ENCODE peak calls at places on chromosomes 6 and 20, in eight cellular contexts. S is SJSA1; N is A549; B is CD8-positive, alpha-beta T cell; I is psoas muscle; X is cardiac muscle cell; A is breast epithelium; E is stomach. R is an unnamed sample.

GRCh38 chr6:21845018-21845417 is 251.5 kb downstream of the SOX4 start:
- DNase-seq in S (no peak), N (no peak), B (no peak), I (no peak), X (peak), A (no peak), E (no peak), R (no peak)

GRCh38 chr6:17656644-17657043 is 50.1 kb downstream of the NUP153 start:
- DNase-seq in S (no peak), N (no peak), B (no peak), I (no peak), X (peak), A (no peak), E (no peak), R (no peak)

GRCh38 chr20:50094522-50094921 is 18.4 kb downstream of the UBE2V1 start:
- DNase-seq in S (no peak), N (no peak), B (no peak), I (no peak), X (no peak), A (no peak), E (no peak), R (no peak)

GRCh38 chr6:120384671-120385070 is 949.6 kb downstream of the TBC1D32 start:
- DNase-seq in S (no peak), N (no peak), B (no peak), I (no peak), X (peak), A (no peak), E (no peak), R (no peak)

GRCh38 chr6:125749864-125750691 is 646 bp downstream of the HEY2 start:
- DNase-seq in S (no peak), N (no peak), B (no peak), I (peak), X (no peak), A (no peak), E (no peak), R (no peak)

GRCh38 chr20:3875378-3875974 is 13.7 kb upstream of the PANK2 start:
- DNase-seq in S (no peak), N (no peak), B (no peak), I (no peak), X (no peak), A (no peak), E (no peak), R (no peak)

GRCh38 chr20:59431014-59431413 is 130.6 kb downstream of the EDN3 start:
- DNase-seq in S (no peak), N (no peak), B (no peak), I (no peak), X (no peak), A (no peak), E (no peak), R (no peak)

GRCh38 chr20:48338717-48339116 is 489.1 kb downstream of the PREX1 start:
- DNase-seq in S (no peak), N (no peak), B (no peak), I (no peak), X (peak), A (no peak), E (no peak), R (no peak)

GRCh38 chr6:144360401-144360800 is 75.3 kb downstream of the UTRN start:
- DNase-seq in S (no peak), N (no peak), B (no peak), I (no peak), X (no peak), A (no peak), E (no peak), R (no peak)

GRCh38 chr6:39322306-39322850 is at the start of gene KCNK16:
- DNase-seq in S (no peak), N (no peak), B (no peak), I (no peak), X (no peak), A (no peak), E (no peak), R (no peak)

GRCh38 chr20:23541330-23541729 is 27.0 kb downstream of the CST9L start:
- DNase-seq in S (no peak), N (no peak), B (no peak), I (no peak), X (no peak), A (no peak), E (no peak), R (no peak)

GRCh38 chr6:51570168-51570921 is 517.1 kb downstream of the PKHD1 start:
- DNase-seq in S (no peak), N (no peak), B (no peak), I (no peak), X (no peak), A (no peak), E (no peak), R (no peak)

GRCh38 chr6:26017567-26017966 is 55.0 kb downstream of the TRIM38 start:
- DNase-seq in S (no peak), N (no peak), B (no peak), I (peak), X (peak), A (peak), E (peak), R (peak)

GRCh38 chr20:51230727-51231126 is 207.8 kb upstream of the KCNG1 start:
- DNase-seq in S (no peak), N (no peak), B (no peak), I (no peak), X (peak), A (no peak), E (no peak), R (no peak)

GRCh38 chr20:3163099-3164042 is 3.7 kb upstream of the FASTKD5 start:
- DNase-seq in S (no peak), N (no peak), B (no peak), I (no peak), X (no peak), A (no peak), E (no peak), R (no peak)

GRCh38 chr20:41618807-41619294 is 674 bp upstream of the CHD6 start:
- DNase-seq in S (no peak), N (no peak), B (no peak), I (no peak), X (no peak), A (no peak), E (peak), R (no peak)
- H3K27ac ChIP-seq in S (no peak), N (peak), B (no peak), I (peak), X (no peak), A (peak), E (peak), R (no peak)

GRCh38 chr6:163455553-163455952 is 41.0 kb downstream of the QKI start:
- DNase-seq in S (no peak), N (no peak), B (no peak), I (no peak), X (no peak), A (no peak), E (no peak), R (no peak)
- H3K27ac ChIP-seq in S (no peak), N (no peak), B (no peak), I (peak), X (no peak), A (no peak), E (no peak), R (no peak)

GRCh38 chr20:12311102-12311865 is 393.6 kb downstream of the BTBD3 start:
- DNase-seq in S (no peak), N (no peak), B (no peak), I (no peak), X (no peak), A (no peak), E (no peak), R (no peak)
- H3K27ac ChIP-seq in S (no peak), N (no peak), B (no peak), I (no peak), X (no peak), A (no peak), E (no peak), R (no peak)

GRCh38 chr20:63412889-63413288 is 51.7 kb upstream of the CHRNA4 start:
- DNase-seq in S (no peak), N (no peak), B (no peak), I (no peak), X (no peak), A (no peak), E (no peak), R (no peak)

GRCh38 chr20:63413323-63413722 is 52.2 kb upstream of the CHRNA4 start:
- DNase-seq in S (no peak), N (no peak), B (no peak), I (no peak), X (no peak), A (no peak), E (no peak), R (no peak)

GRCh38 chr20:63411898-63412631 is 50.9 kb upstream of the CHRNA4 start:
- DNase-seq in S (no peak), N (no peak), B (no peak), I (no peak), X (no peak), A (no peak), E (no peak), R (no peak)

GRCh38 chr20:63409834-63410435 is 48.8 kb upstream of the CHRNA4 start:
- DNase-seq in S (no peak), N (no peak), B (no peak), I (no peak), X (no peak), A (no peak), E (no peak), R (no peak)

DNA sequence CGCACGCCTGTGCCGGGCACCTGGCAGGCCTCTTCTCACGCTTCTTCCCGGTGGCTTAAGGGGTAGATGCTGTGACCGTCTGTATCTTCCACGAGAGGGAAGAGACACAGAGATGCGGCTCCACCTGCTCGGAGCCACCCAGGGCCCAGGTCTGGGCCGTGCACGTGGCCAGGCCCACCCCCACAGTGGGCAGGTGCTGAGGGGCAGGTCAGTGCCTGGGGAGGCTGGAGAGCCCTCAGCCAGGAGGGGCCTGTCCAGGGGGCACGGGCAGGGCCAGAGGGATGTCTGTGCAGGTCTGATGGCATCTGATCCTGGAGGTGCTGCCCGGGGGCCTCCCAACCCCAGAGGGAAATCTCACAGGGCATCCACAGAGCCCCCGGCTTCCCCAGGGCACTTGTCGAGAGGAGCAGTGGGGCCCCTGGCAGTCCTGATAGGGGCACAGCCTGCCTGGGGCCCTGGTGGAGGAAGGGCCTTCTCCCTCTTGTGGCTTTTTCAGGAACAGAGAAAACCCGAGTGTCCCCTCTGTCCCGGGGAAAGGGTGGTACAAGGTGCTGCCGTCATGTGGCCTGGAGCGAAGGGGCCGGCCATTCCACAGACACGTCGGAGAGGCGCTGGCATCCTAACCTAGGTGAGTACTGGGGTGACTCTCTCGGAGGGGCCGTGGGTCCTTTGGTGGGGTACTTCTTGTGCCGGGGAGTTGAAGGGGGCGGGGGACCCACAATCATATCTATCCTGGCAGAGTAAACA is 50.2 kb upstream of the CHRNA4 start:
- DNase-seq in S (no peak), N (no peak), B (no peak), I (no peak), X (no peak), A (no peak), E (no peak), R (no peak)
- H3K27ac ChIP-seq in S (no peak), N (no peak), B (no peak), I (no peak), X (no peak), A (no peak), E (no peak), R (no peak)

DNA sequence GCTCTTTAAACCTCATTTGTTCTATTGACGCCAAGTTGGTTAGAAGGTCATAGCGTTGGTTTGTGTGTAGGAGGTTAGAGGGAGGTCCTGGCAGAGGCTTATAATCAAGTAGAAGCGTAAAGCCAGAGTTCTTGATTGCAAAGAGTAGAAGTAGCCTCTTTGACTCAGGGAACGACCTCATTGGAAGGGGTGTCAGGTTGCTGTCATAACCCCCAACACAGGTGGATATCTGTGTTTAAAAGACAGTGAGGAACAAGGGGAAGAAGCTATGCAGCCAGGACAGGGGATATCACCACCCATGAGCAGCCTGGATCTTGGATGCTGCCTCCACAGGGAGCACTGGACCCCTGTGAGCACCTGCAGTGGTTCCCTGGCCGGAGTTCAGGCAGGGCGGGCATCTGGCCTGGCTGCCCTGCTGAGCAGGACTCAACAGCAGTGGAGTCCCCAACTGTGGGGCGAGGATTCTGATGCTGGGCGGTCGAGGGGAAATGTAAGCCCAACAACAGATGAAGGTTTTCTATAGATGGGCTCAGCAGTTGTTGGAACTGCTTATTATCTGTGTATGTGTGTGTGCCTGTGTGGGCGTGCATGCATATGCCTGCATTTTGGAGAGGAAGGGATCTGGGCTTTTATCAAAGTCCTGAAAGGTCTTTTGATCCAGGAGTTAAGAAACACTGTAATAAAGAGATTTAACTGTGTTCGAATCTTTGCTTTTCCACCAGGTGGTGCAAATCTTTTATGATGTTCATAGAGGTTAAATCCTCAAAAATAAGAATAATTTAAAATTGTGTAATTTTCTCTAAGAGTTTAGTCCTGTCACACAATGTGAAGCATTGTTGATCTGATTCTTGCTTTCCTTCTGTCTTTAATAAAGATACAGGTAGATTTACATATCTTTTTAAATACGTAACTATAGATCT is 27.7 kb downstream of the HIVEP1 start:
- DNase-seq in S (no peak), N (no peak), B (no peak), I (no peak), X (no peak), A (no peak), E (no peak), R (no peak)
- H3K27ac ChIP-seq in S (no peak), N (no peak), B (no peak), I (no peak), X (no peak), A (no peak), E (no peak), R (no peak)

DNA sequence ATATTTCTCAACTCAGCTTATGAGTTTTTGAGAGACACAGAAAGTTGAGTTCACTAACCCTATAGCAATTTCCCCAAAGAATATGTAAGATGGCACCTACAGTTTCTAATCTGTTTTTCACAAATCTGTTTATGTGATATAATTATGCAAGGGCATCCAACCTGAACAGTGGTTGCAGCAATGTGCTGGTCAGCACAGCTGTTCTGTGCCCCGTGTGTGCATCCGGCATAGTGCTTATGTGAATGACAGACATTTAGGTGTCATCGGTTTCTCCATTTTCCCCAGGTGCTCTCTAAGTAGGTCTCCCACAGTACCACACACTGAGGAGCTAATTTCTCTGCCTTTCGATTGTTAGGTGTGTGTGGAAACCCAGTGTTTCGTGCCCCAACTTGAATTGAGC is 7.7 kb upstream of the BACH2 start:
- DNase-seq in S (no peak), N (no peak), B (no peak), I (no peak), X (no peak), A (no peak), E (no peak), R (no peak)
- H3K27ac ChIP-seq in S (no peak), N (no peak), B (no peak), I (no peak), X (no peak), A (no peak), E (no peak), R (no peak)

DNA sequence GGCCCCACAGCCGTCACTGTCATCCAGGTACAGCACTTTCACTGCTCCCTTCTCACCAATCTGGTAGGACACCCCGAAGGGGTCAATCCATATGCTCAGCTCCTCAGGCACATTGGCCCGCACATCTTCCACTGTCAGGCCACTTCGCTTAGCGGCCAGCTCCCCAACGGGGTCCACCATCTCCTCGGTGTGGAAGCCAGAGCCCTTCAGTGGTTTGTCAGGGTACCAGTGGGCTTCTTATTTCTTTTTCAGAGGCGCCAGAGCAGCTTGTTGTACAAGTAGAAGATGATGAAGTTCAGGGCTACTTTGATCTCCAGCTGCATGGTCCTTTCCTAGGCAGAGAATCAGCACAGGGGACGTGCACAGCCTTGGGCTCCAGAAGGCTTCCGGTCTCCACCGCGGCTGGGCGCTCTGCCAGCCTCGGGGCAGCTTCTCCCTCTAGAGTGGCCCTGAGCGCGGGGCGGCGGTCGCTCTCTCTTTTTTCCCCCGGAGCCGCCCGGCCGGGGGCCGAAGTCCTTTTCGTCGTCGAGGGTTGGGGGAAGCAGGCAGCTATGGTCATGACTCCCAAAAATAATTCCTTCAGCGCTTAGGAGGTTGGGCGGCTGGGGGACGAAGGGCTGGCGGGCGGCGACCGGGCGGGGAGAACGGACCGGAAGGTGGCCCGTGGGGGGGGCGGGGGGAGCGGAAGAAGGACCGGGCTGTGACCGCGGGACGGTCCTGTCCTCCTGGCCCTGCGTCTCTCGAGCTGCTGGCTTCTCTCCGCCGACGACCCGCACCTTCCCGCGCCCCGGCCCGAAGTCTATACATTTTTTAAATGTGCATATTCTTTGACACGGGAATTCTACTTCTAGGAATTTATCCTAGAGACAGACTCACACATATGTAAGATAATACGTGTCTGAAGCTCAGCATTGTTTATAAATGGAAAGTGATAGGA is 6.5 kb upstream of the ZSCAN9 start:
- DNase-seq in S (peak), N (peak), B (no peak), I (peak), X (peak), A (peak), E (peak), R (no peak)
- H3K27ac ChIP-seq in S (peak), N (peak), B (no peak), I (peak), X (peak), A (peak), E (peak), R (no peak)

R was measured in caudate nucleus.